ENCODE peak calls at places on chromosomes 5 and 9, in five cellular contexts. L is NT2/D1, U is cardiac fibroblast, P is astrocyte of the spinal cord, F is left cardiac atrium. T is an unnamed sample.

GRCh38 chr9:113223963-113224362 is 2.6 kb downstream of the SLC31A1 start:
- DNase-seq in P (peak), F (no peak), U (peak), L (no peak), T (peak)

GRCh38 chr5:33936004-33936380 is 194 bp upstream of the RXFP3 start:
- DNase-seq in U (peak), F (peak), P (peak), L (peak), T (peak)

GRCh38 chr9:97672403-97672802 is 24.7 kb downstream of the XPA start:
- DNase-seq in U (no peak), P (no peak), F (no peak), L (no peak), T (no peak)

GRCh38 chr9:137198051-137198747 is 2.3 kb downstream of the TPRN start:
- DNase-seq in U (no peak), L (no peak), P (no peak), F (no peak), T (no peak)

GRCh38 chr5:159058928-159059636 is 40.6 kb downstream of the EBF1 start:
- DNase-seq in F (no peak), U (no peak), L (no peak), P (no peak), T (no peak)

GRCh38 chr5:100872409-100873190 is 30.5 kb downstream of the ST8SIA4 start:
- DNase-seq in L (no peak), P (no peak), F (no peak), U (no peak), T (no peak)

GRCh38 chr9:86485359-86485758 is 131.1 kb upstream of the TUT7 start:
- DNase-seq in P (no peak), F (no peak), L (no peak), U (no peak), T (no peak)

GRCh38 chr5:7686794-7687193 is 164.1 kb downstream of the CFAP90 start:
- DNase-seq in P (no peak), F (no peak), U (no peak), L (no peak), T (no peak)

GRCh38 chr5:73382412-73382795 is 66.2 kb downstream of the FOXD1 start:
- DNase-seq in F (no peak), L (no peak), U (no peak), P (no peak), T (no peak)

GRCh38 chr5:170525450-170526211 is 21.8 kb downstream of the KCNIP1 start:
- DNase-seq in U (no peak), P (no peak), F (no peak), L (no peak), T (no peak)

GRCh38 chr5:143924311-143924710 is 112.3 kb downstream of the HMHB1 start:
- DNase-seq in L (no peak), F (no peak), U (no peak), P (peak), T (no peak)

GRCh38 chr9:129235931-129236331 is 57.9 kb upstream of the IER5L start:
- DNase-seq in F (peak), P (no peak), U (no peak), L (no peak), T (no peak)

GRCh38 chr5:107274576-107274975 is 396.2 kb downstream of the EFNA5 start:
- DNase-seq in F (no peak), U (no peak), P (no peak), L (no peak), T (peak)

GRCh38 chr9:37706290-37706689 is 47.3 kb upstream of the TRMT10B start:
- DNase-seq in U (no peak), P (peak), F (no peak), L (no peak), T (peak)

GRCh38 chr5:179176571-179177230 is 116.5 kb downstream of the ZNF354C start:
- DNase-seq in F (no peak), L (no peak), U (no peak), P (no peak), T (no peak)

GRCh38 chr5:138789771-138790242 is 36.6 kb downstream of the CTNNA1 start:
- DNase-seq in U (peak), L (peak), P (peak), F (no peak), T (peak)

GRCh38 chr5:176675676-176676360 is 28.5 kb downstream of the TSPAN17 start:
- DNase-seq in P (no peak), L (peak), U (peak), F (no peak), T (peak)

GRCh38 chr5:160221082-160221481 is 8.2 kb upstream of the FABP6 start:
- DNase-seq in P (no peak), L (no peak), U (no peak), F (no peak), T (no peak)